ENCODE peak calls at places on chromosomes 3 and 15, in six cellular contexts. B, K, N, E, R and T are unnamed samples.

GRCh38 chr3:79414821-79415220 is 353.0 kb downstream of the ROBO1 start:
- DNase-seq in B (no peak), K (no peak), N (no peak), E (no peak), R (no peak), T (peak)

GRCh38 chr3:50193286-50193685 is 1.9 kb downstream of the GNAT1 start:
- DNase-seq in B (no peak), K (no peak), N (no peak), E (no peak), R (no peak), T (no peak)

GRCh38 chr3:125460233-125460632 is 59.8 kb downstream of the SNX4 start:
- DNase-seq in B (no peak), K (no peak), N (no peak), E (no peak), R (no peak), T (no peak)

GRCh38 chr15:96366526-96366877 is 36.0 kb downstream of the NR2F2 start:
- DNase-seq in B (no peak), K (no peak), N (no peak), E (no peak), R (no peak), T (no peak)

GRCh38 chr3:190384241-190384863 is 3.6 kb upstream of the CLDN16 start:
- DNase-seq in B (peak), K (no peak), N (peak), E (no peak), R (no peak), T (peak)

GRCh38 chr3:46624976-46625490 is 12.7 kb downstream of the FAM240A start:
- DNase-seq in B (no peak), K (no peak), N (no peak), E (no peak), R (no peak), T (no peak)

GRCh38 chr3:8538904-8539303 is 37.3 kb downstream of the LMCD1 start:
- DNase-seq in B (no peak), K (no peak), N (peak), E (no peak), R (no peak), T (no peak)

GRCh38 chr3:170233532-170233931 is 11.3 kb downstream of the PRKCI start:
- DNase-seq in B (no peak), K (no peak), N (peak), E (no peak), R (no peak), T (no peak)